ENCODE peak calls at places on chromosomes 4 and X, in five cellular contexts. Z, Y, W, P and J are unnamed samples.

GRCh38 chr4:8534129-8534528 is 46.1 kb upstream of the GPR78 start:
- DNase-seq in W (peak; percentile 70), Z (peak; percentile 69), Y (no peak), P (peak; percentile 74), J (peak; percentile 97)

GRCh38 chr4:89253306-89253705 is 54.3 kb downstream of the GPRIN3 start:
- DNase-seq in Y (no peak), P (no peak), W (no peak), Z (no peak), J (no peak)

GRCh38 chr4:185396724-185397402 is at the start of gene ANKRD37:
- DNase-seq in Z (peak; percentile 42), P (peak; percentile 38), Y (no peak), W (no peak), J (peak; percentile 76)

GRCh38 chrX:120274958-120275357 is 24.3 kb downstream of the ZBTB33 start:
- DNase-seq in P (no peak), Z (peak; percentile 46), W (no peak), Y (no peak), J (no peak)

GRCh38 chr4:186137193-186137792 is 32.8 kb downstream of the FAM149A start:
- DNase-seq in Y (no peak), P (peak; percentile 26), Z (no peak), W (peak; percentile 77), J (no peak)

GRCh38 chr4:8688041-8688907 is 95.7 kb downstream of the CPZ start:
- DNase-seq in P (peak; percentile 9), Z (peak; percentile 94), Y (no peak), W (no peak), J (no peak)

GRCh38 chrX:10106801-10107200 is 50.0 kb upstream of the CLCN4 start:
- DNase-seq in W (no peak), Z (no peak), P (no peak), Y (no peak), J (no peak)

GRCh38 chrX:80576267-80576666 is 156.0 kb downstream of the TENT5D start:
- DNase-seq in P (no peak), W (no peak), Z (no peak), Y (no peak), J (no peak)

GRCh38 chr4:1809754-1810502 is 16.8 kb downstream of the FGFR3 start:
- DNase-seq in Z (peak; percentile 96), P (peak; percentile 51), Y (peak; percentile 49), W (peak; percentile 75), J (peak; percentile 37)

GRCh38 chr4:94574616-94575015 is 122.9 kb downstream of the PDLIM5 start:
- DNase-seq in Y (no peak), P (no peak), W (no peak), Z (no peak), J (no peak)

GRCh38 chr4:41207330-41207831 is 7.0 kb downstream of the APBB2 start:
- DNase-seq in P (no peak), Y (no peak), W (peak; percentile 47), Z (no peak), J (no peak)

GRCh38 chr4:183797041-183797444 is 108.1 kb upstream of the STOX2 start:
- DNase-seq in Z (peak; percentile 58), Y (no peak), W (no peak), P (peak; percentile 25), J (peak; percentile 32)

GRCh38 chrX:7073336-7073735 is 74.2 kb upstream of the STS start:
- DNase-seq in Z (no peak), W (no peak), P (no peak), Y (no peak), J (no peak)

GRCh38 chr4:86935833-86936721 is 1.3 kb downstream of the AFF1 start:
- DNase-seq in W (peak; percentile 66), Y (peak; percentile 36), P (peak; percentile 91), Z (peak; percentile 65), J (peak; percentile 88)

GRCh38 chrX:121146059-121146628 is 98.7 kb downstream of the GLUD2 start:
- DNase-seq in Z (no peak), W (peak; percentile 31), Y (no peak), P (no peak), J (no peak)

GRCh38 chr4:73777612-73778011 is 37.2 kb downstream of the CXCL8 start:
- DNase-seq in W (peak; percentile 53), P (no peak), Z (no peak), Y (no peak), J (peak; percentile 14)

GRCh38 chr4:165838575-165838974 is 34.5 kb upstream of the TLL1 start:
- DNase-seq in P (no peak), Z (no peak), Y (no peak), W (no peak), J (no peak)

GRCh38 chr4:168654206-168655174 is 157.6 kb downstream of the PALLD start:
- DNase-seq in P (peak; percentile 39), W (no peak), Y (peak; percentile 54), Z (no peak), J (peak; percentile 66)

GRCh38 chrX:130028196-130028595 is 45.8 kb downstream of the BCORL1 start:
- DNase-seq in Y (peak; percentile 6), P (peak; percentile 4), Z (peak; percentile 34), W (peak; percentile 48), J (peak; percentile 3)

GRCh38 chrX:97027384-97027922 is 143.7 kb downstream of the RPA4 start:
- DNase-seq in Y (peak; percentile 4), W (no peak), Z (peak; percentile 4), P (no peak), J (no peak)

GRCh38 chr4:177455591-177455990 is 13.4 kb upstream of the AGA start:
- DNase-seq in P (no peak), W (no peak), Z (no peak), Y (peak; percentile 9), J (no peak)

GRCh38 chrX:116281106-116281505 is 110.6 kb downstream of the AGTR2 start:
- DNase-seq in Y (no peak), W (no peak), P (no peak), Z (no peak), J (peak; percentile 81)